ENCODE peak calls at places on chromosomes 2 and 18, in eight cellular contexts. S is OCI-LY7, N is AG04450, C is astrocyte, D is dorsolateral prefrontal cortex, E is brain microvascular endothelial cell, H is gastrocnemius medialis, O is astrocyte of the spinal cord. P is an unnamed sample.
A peak's percentile ranks its signal among the peaks of the same experiment; 100 is the strongest.

GRCh38 chr2:107088156-107088555 is 202.2 kb upstream of the ST6GAL2 start:
- DNase-seq in S (no peak), N (no peak), C (no peak), D (no peak), E (no peak), H (no peak), O (no peak), P (no peak)

GRCh38 chr2:71071681-71072398 is 3.4 kb downstream of the NAGK start:
- DNase-seq in S (peak; percentile 82), N (no peak), C (no peak), D (no peak), E (no peak), H (peak; percentile 31), O (no peak), P (peak; percentile 11)

GRCh38 chr2:224407241-224407680 is 5.4 kb upstream of the FAM124B start:
- DNase-seq in S (peak; percentile 8), N (no peak), C (no peak), D (no peak), E (no peak), H (no peak), O (no peak), P (no peak)

GRCh38 chr2:37829202-37829601 is 95.9 kb upstream of the RMDN2 start:
- DNase-seq in S (no peak), N (peak; percentile 90), C (peak; percentile 97), D (no peak), E (peak; percentile 61), H (no peak), O (peak; percentile 81), P (peak; percentile 92)

GRCh38 chr2:215698566-215698965 is 262.7 kb upstream of the FN1 start:
- DNase-seq in S (no peak), N (peak; percentile 87), C (peak; percentile 100), D (no peak), E (peak; percentile 96), H (no peak), O (peak; percentile 95), P (peak; percentile 91)

GRCh38 chr18:44792456-44793080 is 111.9 kb downstream of the SETBP1 start:
- DNase-seq in S (no peak), N (no peak), C (peak; percentile 67), D (no peak), E (no peak), H (no peak), O (peak; percentile 25), P (no peak)

GRCh38 chr18:42765225-42765624 is 350.3 kb downstream of the RIT2 start:
- DNase-seq in S (no peak), N (no peak), C (peak; percentile 8), D (no peak), E (no peak), H (no peak), O (no peak), P (no peak)

GRCh38 chr2:232761301-232761907 is 15.0 kb downstream of the KCNJ13 start:
- DNase-seq in S (peak; percentile 70), N (no peak), C (peak; percentile 27), D (no peak), E (peak; percentile 32), H (no peak), O (peak; percentile 54), P (peak; percentile 57)

GRCh38 chr18:67924656-67925055 is 408.1 kb upstream of the DSEL start:
- DNase-seq in S (no peak), N (no peak), C (no peak), D (no peak), E (no peak), H (no peak), O (no peak), P (no peak)

GRCh38 chr18:45910405-45911023 is 56.6 kb downstream of the EPG5 start:
- DNase-seq in S (peak; percentile 27), N (peak; percentile 13), C (peak; percentile 5), D (peak; percentile 16), E (peak; percentile 26), H (no peak), O (peak; percentile 66), P (peak; percentile 46)

GRCh38 chr2:43326116-43326825 is 99.9 kb upstream of the ZFP36L2 start:
- DNase-seq in S (no peak), N (no peak), C (no peak), D (no peak), E (no peak), H (no peak), O (no peak), P (no peak)
- H3K4me3 ChIP-seq in S (no peak overlapping the region), N (no peak overlapping the region), C (no peak overlapping the region), D (no peak overlapping the region), E (no peak overlapping the region), H (no peak overlapping the region), O (no peak overlapping the region), P (no peak overlapping the region)

GRCh38 chr18:5955861-5956260 is 60.5 kb upstream of the TMEM200C start:
- DNase-seq in S (no peak), N (no peak), C (peak; percentile 22), D (no peak), E (no peak), H (no peak), O (no peak), P (peak; percentile 51)

DNA sequence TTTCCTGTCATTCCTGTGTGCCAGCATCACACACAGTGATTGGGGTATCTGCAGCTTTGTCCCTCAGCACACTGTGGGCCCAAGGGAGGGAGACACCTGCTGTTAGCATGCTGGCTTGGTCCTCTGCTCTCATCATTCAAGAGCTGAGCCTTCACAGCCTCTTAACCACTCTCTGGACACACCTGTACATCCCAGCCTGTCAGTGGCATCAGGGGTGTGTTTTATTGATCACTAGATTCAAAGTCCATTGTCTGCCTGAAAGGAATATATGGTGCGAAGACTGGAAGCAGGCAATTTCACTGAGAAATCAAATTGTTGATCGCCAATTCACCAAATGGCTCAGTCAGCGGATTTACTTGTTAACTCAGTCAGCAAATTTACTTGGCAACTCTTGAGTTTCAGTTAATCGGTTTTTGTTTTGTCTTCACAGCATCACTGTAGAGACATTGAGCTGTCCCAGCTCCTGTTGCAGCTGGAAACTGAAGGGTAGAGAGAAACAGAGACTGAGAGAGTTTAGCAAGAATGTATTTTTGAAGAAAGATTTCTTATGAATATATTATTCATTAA is 56.3 kb upstream of the TMEM200C start:
- DNase-seq in S (no peak), N (no peak), C (no peak), D (no peak), E (no peak), H (no peak), O (no peak), P (no peak)
- TF ChIP-seq CTCF in S (no peak), N (no peak), C (no peak), D (no peak), E (no peak), H (no peak), O (no peak), P (no peak)

GRCh38 chr18:35355140-35355618 is 11.0 kb upstream of the ZNF24 start:
- DNase-seq in S (peak; percentile 52), N (peak; percentile 71), C (peak; percentile 73), D (peak; percentile 94), E (peak; percentile 84), H (peak; percentile 72), O (peak; percentile 86), P (peak; percentile 82)
- H3K4me3 ChIP-seq in S (no peak overlapping the region), N (peak overlapping the region; percentile 15), C (peak overlapping the region; percentile 38), D (no peak overlapping the region), E (peak overlapping the region; percentile 26), H (no peak overlapping the region), O (peak overlapping the region; percentile 19), P (peak overlapping the region; percentile 31)

DNA sequence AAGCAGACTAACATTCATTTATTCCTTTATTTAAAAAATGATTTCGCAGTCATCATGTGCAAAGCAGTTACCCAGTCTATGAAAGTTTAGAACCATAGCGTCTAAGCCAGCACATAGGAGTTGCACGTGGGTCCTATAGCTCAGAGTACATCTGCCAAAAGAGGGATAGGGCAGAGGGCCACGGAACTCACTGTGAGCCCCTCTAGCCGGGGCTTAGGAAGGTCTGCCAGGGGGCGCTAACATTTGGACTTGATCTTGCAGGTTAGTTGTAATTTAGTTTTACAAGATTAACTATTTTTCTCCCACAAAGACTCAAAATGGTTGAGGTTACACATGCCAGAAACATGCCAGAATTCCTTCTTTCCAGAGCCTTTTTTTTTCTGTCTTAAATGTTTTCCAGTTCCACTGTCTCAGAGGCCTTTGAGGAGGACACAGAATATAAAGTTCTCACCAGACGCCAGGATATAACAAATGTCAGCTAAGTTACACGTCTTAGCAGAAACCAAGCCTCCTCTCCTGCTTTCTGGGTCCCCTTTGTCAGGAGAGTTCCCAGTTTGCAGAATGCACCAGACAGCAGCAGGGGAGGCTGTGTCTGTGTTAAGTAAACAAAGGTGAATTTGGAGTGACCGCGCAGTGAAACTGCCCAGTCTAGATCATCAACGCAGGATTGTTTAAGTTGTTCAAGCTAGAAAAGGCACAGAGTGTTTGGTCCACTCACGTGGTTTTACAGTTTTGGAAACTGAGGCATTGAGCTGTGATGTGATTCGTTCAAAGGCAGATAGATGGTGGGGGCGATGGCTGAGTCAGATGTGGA is 292.0 kb downstream of the PRKCE start:
- DNase-seq in S (no peak), N (no peak), C (peak; percentile 44), D (no peak), E (no peak), H (no peak), O (peak; percentile 21), P (no peak)
- TF ChIP-seq CTCF in S (peak; percentile 41), N (no peak), C (peak; percentile 6), D (no peak), E (peak; percentile 14), H (no peak), O (peak; percentile 9), P (no peak)

GRCh38 chr2:180004731-180005130 is 2.4 kb downstream of the CWC22 start:
- DNase-seq in S (no peak), N (no peak), C (peak; percentile 24), D (no peak), E (no peak), H (no peak), O (no peak), P (no peak)
- H3K4me3 ChIP-seq in S (no peak overlapping the region), N (no peak overlapping the region), C (no peak overlapping the region), D (no peak overlapping the region), E (no peak overlapping the region), H (no peak overlapping the region), O (no peak overlapping the region), P (no peak overlapping the region)

DNA sequence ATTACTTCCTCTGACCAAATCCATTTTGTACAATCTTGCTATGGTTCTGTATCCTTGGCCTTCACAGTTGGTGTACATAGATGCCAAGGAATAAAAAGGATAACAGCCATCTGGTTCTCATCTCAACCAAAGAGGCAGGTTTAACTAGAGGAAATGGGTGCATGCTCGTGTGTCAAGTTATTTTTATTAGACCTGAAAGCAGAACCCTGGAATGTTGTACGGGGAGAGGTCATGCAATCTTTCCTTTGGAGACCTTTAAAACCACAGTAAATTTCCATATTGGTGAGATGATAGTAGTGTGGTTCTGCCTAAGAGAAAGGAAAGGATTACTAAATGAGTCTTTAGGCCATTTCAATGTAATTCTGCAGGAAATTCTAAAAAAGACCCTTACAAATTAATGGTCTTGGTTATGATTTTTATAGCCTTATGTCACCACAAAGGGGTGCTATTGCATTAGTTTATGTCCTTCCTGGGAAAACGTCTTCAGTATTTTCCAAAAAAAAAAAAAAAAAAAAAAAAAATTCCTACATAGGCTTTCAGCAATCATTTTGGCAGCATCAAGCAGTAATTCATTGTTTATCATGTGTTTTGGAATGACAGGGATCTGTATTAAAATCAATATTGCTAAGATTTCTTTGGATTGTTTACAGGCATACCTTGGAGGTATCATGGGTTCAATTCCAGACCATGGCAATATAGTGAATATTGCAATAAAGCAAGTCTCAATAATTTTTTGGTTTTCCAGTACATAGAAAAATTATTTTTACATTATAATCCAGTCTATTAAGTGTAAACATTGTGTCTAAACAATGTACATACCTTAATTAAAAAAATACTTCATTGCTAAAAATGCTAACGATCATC is 270.8 kb downstream of the NYAP2 start:
- DNase-seq in S (peak; percentile 9), N (peak; percentile 42), C (peak; percentile 35), D (no peak), E (peak; percentile 2), H (no peak), O (peak; percentile 68), P (peak; percentile 70)
- TF ChIP-seq CTCF in S (peak; percentile 73), N (peak; percentile 55), C (peak; percentile 45), D (peak; percentile 69), E (no peak), H (peak; percentile 31), O (peak; percentile 31), P (peak; percentile 49)